ENCODE peak calls at places on chromosomes 3 and 15, in five cellular contexts. L is ovary, N is stomach, A is adrenal gland, F is IMR-90. P is an unnamed sample.

GRCh38 chr3:149813367-149814281 is 609 bp downstream of the RNF13 start:
- DNase-seq in F (peak; percentile 47), L (peak; percentile 23), A (peak; percentile 23), N (no peak), P (no peak)

GRCh38 chr3:69406156-69406555 is 20.3 kb upstream of the FRMD4B start:
- DNase-seq in A (no peak), F (no peak), L (peak; percentile 25), N (no peak), P (no peak)

GRCh38 chr15:64013179-64014043 is 32.9 kb downstream of the DAPK2 start:
- DNase-seq in L (no peak), F (no peak), A (no peak), N (peak; percentile 60), P (no peak)

GRCh38 chr15:63892794-63893441 is 59.2 kb upstream of the HERC1 start:
- DNase-seq in A (no peak), L (no peak), N (peak; percentile 53), F (no peak), P (no peak)

GRCh38 chr15:45795487-45796069 is 160.7 kb downstream of the SQOR start:
- DNase-seq in L (no peak), A (no peak), F (peak; percentile 24), N (peak; percentile 31), P (peak; percentile 36)

GRCh38 chr3:139468407-139468806 is 7.9 kb downstream of the RBP2 start:
- DNase-seq in A (no peak), F (no peak), N (no peak), L (no peak), P (no peak)

GRCh38 chr3:9193633-9194032 is 55.8 kb downstream of the SRGAP3 start:
- DNase-seq in A (no peak), F (no peak), L (no peak), N (no peak), P (no peak)

GRCh38 chr3:17553080-17553479 is 189.4 kb downstream of the TBC1D5 start:
- DNase-seq in N (no peak), F (no peak), A (no peak), L (no peak), P (no peak)

GRCh38 chr15:58898150-58898680 is 35.3 kb downstream of the SLTM start:
- DNase-seq in A (no peak), L (no peak), F (no peak), N (no peak), P (no peak)

GRCh38 chr3:170321326-170322034 is 36.0 kb upstream of the SKIL start:
- DNase-seq in A (no peak), L (no peak), N (no peak), F (no peak), P (no peak)

GRCh38 chr3:44845528-44846520 is 15.9 kb upstream of the TMEM42 start:
- DNase-seq in F (peak; percentile 59), A (peak; percentile 35), N (no peak), L (no peak), P (peak; percentile 39)

GRCh38 chr3:186275436-186275835 is 86.6 kb downstream of the DGKG start:
- DNase-seq in A (no peak), N (no peak), L (no peak), F (no peak), P (no peak)

GRCh38 chr15:83475551-83475950 is 28.4 kb downstream of the SH3GL3 start:
- DNase-seq in N (no peak), A (no peak), F (peak; percentile 12), L (no peak), P (no peak)

GRCh38 chr3:20047940-20048339 is 7.7 kb downstream of the KAT2B start:
- DNase-seq in F (no peak), N (no peak), A (no peak), L (no peak), P (no peak)

GRCh38 chr3:11059090-11059798 is 66.7 kb downstream of the SLC6A1 start:
- DNase-seq in N (no peak), L (peak; percentile 53), F (peak; percentile 70), A (peak; percentile 65), P (peak; percentile 41)

GRCh38 chr3:141336672-141337522 is 31.4 kb upstream of the ZBTB38 start:
- DNase-seq in L (no peak), A (no peak), N (no peak), F (peak; percentile 87), P (no peak)

GRCh38 chr3:125107861-125108567 is 52.2 kb upstream of the HEG1 start:
- DNase-seq in F (peak; percentile 95), N (no peak), L (no peak), A (no peak), P (no peak)

GRCh38 chr3:182364723-182365650 is 428.3 kb upstream of the ATP11B start:
- DNase-seq in L (no peak), A (no peak), F (no peak), N (peak; percentile 78), P (peak; percentile 20)

GRCh38 chr15:58487041-58487723 is 55.4 kb downstream of the LIPC start:
- DNase-seq in A (no peak), N (no peak), F (no peak), L (no peak), P (no peak)

GRCh38 chr3:56613016-56613415 is 56.0 kb downstream of the CCDC66 start:
- DNase-seq in N (no peak), L (no peak), F (no peak), A (no peak), P (no peak)

GRCh38 chr3:65246561-65246960 is 558.8 kb upstream of the ADAMTS9 start:
- DNase-seq in F (no peak), N (no peak), A (peak; percentile 11), L (no peak), P (no peak)

GRCh38 chr15:90623854-90624253 is 93.3 kb upstream of the BLM start:
- DNase-seq in N (no peak), A (no peak), F (no peak), L (no peak), P (no peak)

GRCh38 chr15:49187537-49188245 is 17.6 kb downstream of the GALK2 start:
- DNase-seq in F (peak; percentile 76), L (no peak), A (peak; percentile 45), N (no peak), P (peak; percentile 42)

GRCh38 chr15:74870496-74871213 is 2.5 kb downstream of the SCAMP2 start:
- DNase-seq in L (no peak), F (no peak), N (no peak), A (no peak), P (no peak)

GRCh38 chr3:192914873-192915272 is 2.8 kb downstream of the MB21D2 start:
- DNase-seq in F (no peak), A (no peak), N (no peak), L (no peak), P (no peak)

GRCh38 chr3:152244156-152244888 is 24.4 kb upstream of the MBNL1 start:
- DNase-seq in N (no peak), F (no peak), L (no peak), A (no peak), P (no peak)
- TF ChIP-seq POLR2A in N (no peak), F (no peak), L (no peak), A (no peak), P (no peak)

GRCh38 chr3:38136807-38137614 is at the start of gene ACAA1:
- DNase-seq in F (peak; percentile 98), L (peak; percentile 99), A (peak; percentile 100), N (peak; percentile 100), P (peak; percentile 100)
- TF ChIP-seq POLR2A in F (peak; percentile 84), L (peak; percentile 88), A (peak; percentile 96), N (peak; percentile 27), P (peak; percentile 90)

GRCh38 chr3:128112406-128112968 is 11.1 kb downstream of the RUVBL1 start:
- DNase-seq in L (no peak), A (peak; percentile 79), N (no peak), F (peak; percentile 90), P (no peak)

GRCh38 chr3:128111147-128111546 is 12.5 kb downstream of the RUVBL1 start:
- DNase-seq in L (no peak), F (no peak), N (no peak), A (no peak), P (no peak)

DNA sequence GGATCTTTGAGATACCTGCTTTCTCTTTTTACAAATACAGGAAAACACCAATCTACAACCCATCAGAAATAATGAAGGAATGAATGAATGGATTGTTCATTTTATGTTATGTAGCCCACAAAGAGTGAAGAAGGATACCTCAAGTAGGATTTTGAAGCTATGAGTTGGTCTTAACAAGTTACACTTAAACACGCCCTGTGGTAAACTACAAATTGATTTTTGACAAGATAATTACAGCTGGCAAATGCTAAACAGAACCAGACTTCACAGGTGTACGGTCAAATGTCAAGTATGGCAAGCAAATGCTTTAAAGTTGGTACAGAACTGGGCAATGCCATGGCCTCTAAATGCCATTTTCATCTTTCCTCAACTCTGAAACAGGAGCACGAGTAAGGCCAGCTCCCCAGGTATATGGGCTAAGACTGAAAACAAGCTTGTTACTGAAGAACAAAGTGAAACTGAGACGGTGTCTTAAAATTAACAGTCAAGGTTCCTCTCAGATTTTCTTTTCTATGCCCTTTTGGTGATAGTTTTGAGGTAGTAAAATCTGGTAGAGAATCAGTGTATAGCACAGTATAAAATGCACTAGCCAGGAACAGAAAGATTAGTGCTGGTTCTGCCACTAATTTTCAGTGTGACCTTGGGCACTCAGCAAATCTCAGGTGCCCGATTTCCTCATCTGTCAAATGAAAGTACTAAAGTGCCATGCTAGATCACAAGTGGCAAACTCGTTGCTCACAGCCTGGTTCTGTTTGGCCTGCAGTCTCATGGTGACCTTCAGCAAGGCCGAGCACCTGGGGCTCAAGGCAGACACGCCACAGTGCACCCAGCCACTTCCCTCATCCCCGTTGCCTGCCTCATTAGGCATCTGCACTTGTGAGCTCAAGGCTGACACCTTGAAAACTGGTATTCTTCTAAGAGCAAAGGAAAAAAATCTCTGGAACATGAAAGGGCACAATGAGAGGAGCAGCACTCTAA is 9.5 kb downstream of the RUVBL1 start:
- DNase-seq in N (no peak), L (no peak), A (peak; percentile 66), F (no peak), P (peak; percentile 74)
- TF ChIP-seq POLR2A in N (no peak), L (no peak), A (no peak), F (no peak), P (no peak)

GRCh38 chr15:85691350-85692240 is 103.1 kb downstream of the KLHL25 start:
- DNase-seq in N (peak; percentile 35), A (no peak), L (no peak), F (no peak), P (no peak)
- TF ChIP-seq POLR2A in N (no peak), A (no peak), L (no peak), F (no peak), P (no peak)

P was measured in body of pancreas.